ENCODE peak calls at places on chromosomes 2 and 18, in five cellular contexts. V, O, M, Y and I are unnamed samples.

GRCh38 chr2:150476809-150477302 is 10.6 kb downstream of the RND3 start:
- DNase-seq in V (no peak), M (no peak), O (no peak), Y (no peak), I (no peak)

GRCh38 chr2:17966793-17967192 is 88.3 kb downstream of the KCNS3 start:
- DNase-seq in Y (no peak), V (no peak), M (no peak), O (no peak), I (no peak)

GRCh38 chr2:149389506-149390167 is 59.2 kb downstream of the LYPD6 start:
- DNase-seq in Y (no peak), V (no peak), O (no peak), M (no peak), I (no peak)

GRCh38 chr2:157899125-157899839 is 23.2 kb upstream of the ACVR1 start:
- DNase-seq in Y (no peak), O (no peak), M (no peak), V (no peak), I (no peak)

GRCh38 chr2:162126145-162126926 is 25.7 kb downstream of the GCG start:
- DNase-seq in Y (no peak), M (no peak), V (no peak), O (no peak), I (no peak)

GRCh38 chr2:202944403-202944802 is 32.3 kb downstream of the CARF start:
- DNase-seq in V (no peak), M (peak), O (no peak), Y (no peak), I (no peak)

GRCh38 chr2:232487385-232488096 is at the start of gene ECEL1:
- DNase-seq in Y (no peak), M (no peak), O (no peak), V (no peak), I (peak)

GRCh38 chr2:236933351-236933750 is 152.3 kb upstream of the COPS8 start:
- DNase-seq in V (no peak), Y (no peak), M (no peak), O (no peak), I (no peak)

GRCh38 chr2:216603884-216604245 is 29.4 kb upstream of the IGFBP2 start:
- DNase-seq in O (no peak), Y (no peak), M (no peak), V (no peak), I (no peak)

GRCh38 chr2:216596986-216597509 is 36.2 kb upstream of the IGFBP2 start:
- DNase-seq in M (peak), V (no peak), Y (no peak), O (no peak), I (no peak)

GRCh38 chr2:216604458-216604857 is 28.8 kb upstream of the IGFBP2 start:
- DNase-seq in M (no peak), O (no peak), Y (no peak), V (no peak), I (no peak)

GRCh38 chr2:216603010-216603883 is 30.0 kb upstream of the IGFBP2 start:
- DNase-seq in Y (no peak), M (no peak), O (no peak), V (no peak), I (no peak)

DNA sequence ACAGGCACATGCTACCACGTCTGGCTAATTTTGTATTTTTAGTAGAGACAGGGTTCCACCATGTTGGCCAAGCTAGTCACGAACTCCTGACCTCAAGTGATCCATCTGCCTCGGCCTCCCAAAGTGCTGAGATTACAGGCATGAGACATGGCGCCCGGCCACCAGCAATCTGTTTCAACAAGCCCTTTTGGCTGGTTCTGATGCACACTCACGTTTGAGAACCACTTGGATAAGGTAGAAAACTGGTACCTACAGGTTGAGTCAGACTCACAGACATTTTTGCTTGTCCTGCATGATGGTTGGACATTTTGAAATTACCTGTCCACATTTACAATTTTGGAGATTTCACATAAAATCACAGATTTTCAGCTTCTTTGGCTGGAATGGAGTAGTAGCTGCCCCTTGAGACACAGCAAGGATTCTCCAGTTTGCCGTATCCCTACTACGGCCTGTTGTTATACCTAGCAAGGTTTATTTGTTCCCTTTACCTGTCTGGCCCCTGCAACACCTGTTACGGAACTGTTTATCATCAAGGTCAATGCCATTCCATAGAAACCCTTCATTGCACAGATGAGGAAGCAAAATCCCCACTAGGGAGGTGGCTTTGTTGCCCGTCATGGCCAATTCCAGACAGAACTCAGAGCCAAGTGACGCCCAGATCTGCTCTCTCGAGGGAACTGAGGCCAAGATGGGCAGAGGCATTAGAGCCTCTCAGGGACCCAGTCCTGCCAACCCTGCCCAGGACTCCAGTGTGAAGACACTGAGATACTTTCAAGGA is 31.4 kb upstream of the IGFBP2 start:
- DNase-seq in M (no peak), V (no peak), Y (no peak), O (no peak), I (no peak)
- H3K4me3 ChIP-seq in M (no peak), V (no peak), Y (no peak), O (no peak), I (no peak)

GRCh38 chr2:181164699-181165098 is 184.3 kb downstream of the UBE2E3 start:
- DNase-seq in V (no peak), O (no peak), M (no peak), Y (no peak), I (no peak)

GRCh38 chr2:181165199-181165868 is 184.9 kb downstream of the UBE2E3 start:
- DNase-seq in O (no peak), Y (no peak), V (no peak), M (no peak), I (no peak)

GRCh38 chr2:181163139-181163538 is 182.7 kb downstream of the UBE2E3 start:
- DNase-seq in V (no peak), M (no peak), O (no peak), Y (no peak), I (no peak)

GRCh38 chr2:181158453-181158852 is 178.0 kb downstream of the UBE2E3 start:
- DNase-seq in O (no peak), M (peak), Y (no peak), V (no peak), I (no peak)

DNA sequence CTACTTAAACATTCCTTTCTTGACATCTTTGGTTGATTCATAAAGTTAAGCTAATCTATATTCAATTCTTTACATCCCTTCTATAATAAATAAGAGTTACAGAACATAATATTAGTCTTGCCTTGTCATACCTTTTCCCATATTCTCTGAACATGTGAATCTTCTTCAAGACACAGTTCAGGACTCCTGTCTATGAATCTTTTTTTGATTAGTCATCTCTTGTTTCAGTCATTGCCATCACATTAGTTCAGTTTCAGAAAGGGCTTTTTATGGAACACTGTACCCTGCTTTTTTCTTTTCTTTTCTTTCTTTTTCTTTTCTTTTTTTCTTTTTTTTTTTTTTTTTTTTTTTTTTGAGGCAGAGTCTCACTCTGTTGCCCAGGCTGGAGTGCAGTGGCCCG is 181.2 kb downstream of the UBE2E3 start:
- DNase-seq in V (no peak), Y (no peak), M (no peak), O (no peak), I (no peak)
- H3K4me3 ChIP-seq in V (no peak), Y (no peak), M (no peak), O (no peak), I (no peak)

DNA sequence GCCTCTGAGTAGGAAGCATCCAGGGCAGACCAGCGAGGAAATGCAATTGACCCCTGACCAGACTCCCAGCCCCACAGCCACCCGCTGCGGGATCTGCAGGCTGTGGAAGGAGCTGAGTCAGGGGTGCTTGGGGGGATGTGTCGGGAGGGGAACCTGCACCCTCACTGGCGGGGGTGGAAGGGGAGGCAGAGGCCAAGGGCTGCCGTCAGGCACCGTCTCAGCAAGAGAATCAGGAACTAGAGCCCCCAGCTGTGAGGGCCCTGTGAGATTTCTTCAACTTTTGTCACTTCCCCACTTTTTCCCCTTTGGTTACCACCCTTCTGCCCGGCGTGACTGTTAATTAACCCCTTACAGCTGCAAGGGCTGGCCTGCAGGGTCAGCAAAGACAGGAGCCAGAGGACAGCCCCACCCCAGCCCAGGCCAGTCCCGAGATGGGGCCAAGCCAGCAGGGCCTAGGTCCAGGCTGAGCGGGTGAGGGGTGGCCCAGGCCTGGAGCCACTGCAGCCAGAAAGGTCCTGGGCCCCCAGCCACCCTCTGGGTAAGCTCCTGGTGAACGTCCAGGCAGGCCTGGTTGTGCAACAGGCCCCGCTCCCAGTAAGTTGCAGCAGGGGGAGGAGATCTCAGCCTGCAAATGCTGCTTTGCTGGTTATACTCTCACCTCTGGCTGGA is 147.0 kb upstream of the ID2 start:
- DNase-seq in M (peak), O (peak), V (peak), Y (no peak), I (no peak)
- H3K4me3 ChIP-seq in M (no peak), O (no peak), V (no peak), Y (no peak), I (no peak)

DNA sequence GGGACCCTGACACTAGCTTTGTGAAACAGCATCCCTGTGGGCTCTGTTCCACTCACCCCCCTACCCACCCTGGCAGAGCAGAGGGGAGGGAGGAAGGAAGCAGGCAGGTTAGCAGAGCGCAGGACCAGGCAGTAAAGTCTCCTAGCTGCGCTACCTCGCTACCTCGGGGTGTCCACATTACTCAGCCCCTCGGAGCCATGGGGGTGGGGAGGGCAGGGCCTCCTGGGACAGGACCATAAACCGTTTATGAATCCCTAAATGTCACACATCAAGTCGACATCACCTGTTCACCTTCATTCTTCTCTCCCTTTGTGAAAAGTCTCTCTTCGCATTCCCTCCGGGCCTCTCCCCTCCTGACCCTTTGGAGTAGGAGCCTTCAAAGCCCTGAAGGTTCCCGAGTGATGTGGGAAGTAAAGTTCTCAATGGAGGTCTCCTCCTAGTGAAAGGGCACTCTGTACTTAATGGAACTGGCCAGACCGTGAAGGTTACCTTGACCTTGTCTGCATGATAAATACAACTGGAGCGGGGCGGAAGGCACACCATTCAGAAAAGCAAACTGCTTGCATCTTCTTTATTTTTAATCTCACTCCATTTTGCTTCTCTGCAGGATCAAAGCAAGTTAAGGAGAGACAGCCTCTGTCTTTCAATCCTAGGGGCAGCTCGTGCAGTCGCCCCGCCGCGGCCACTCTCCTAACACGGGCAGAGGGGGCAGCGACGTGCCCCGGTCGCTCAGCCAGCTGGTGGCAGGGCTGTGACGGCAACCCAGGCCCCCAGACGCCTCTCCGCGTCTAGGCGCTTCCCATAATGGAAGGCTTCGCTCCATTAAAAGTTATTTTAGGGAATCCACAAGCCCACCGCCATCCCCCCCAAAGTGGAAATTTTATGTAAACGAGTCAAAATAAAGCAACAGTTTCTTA is 23.8 kb upstream of the SMAD7 start:
- DNase-seq in M (peak), O (peak), V (no peak), Y (no peak), I (no peak)
- H3K4me3 ChIP-seq in M (peak), O (peak), V (peak), Y (peak), I (peak)

GRCh38 chr2:86035371-86035882 is 70.3 kb downstream of the POLR1A start:
- DNase-seq in V (no peak), O (no peak), Y (no peak), M (no peak), I (no peak)
- H3K4me3 ChIP-seq in V (no peak), O (no peak), Y (no peak), M (no peak), I (no peak)

GRCh38 chr2:200411831-200412230 is 98.0 kb downstream of the KCTD18 start:
- DNase-seq in O (no peak), M (peak), V (no peak), Y (no peak), I (no peak)

GRCh38 chr2:200406379-200406778 is 99.9 kb downstream of the SPATS2L start:
- DNase-seq in Y (no peak), O (no peak), M (peak), V (no peak), I (no peak)

GRCh38 chr2:200405599-200406298 is 99.3 kb downstream of the SPATS2L start:
- DNase-seq in Y (no peak), O (peak), M (peak), V (no peak), I (no peak)

GRCh38 chr2:200404615-200405014 is 98.1 kb downstream of the SPATS2L start:
- DNase-seq in O (no peak), Y (no peak), V (no peak), M (no peak), I (no peak)

DNA sequence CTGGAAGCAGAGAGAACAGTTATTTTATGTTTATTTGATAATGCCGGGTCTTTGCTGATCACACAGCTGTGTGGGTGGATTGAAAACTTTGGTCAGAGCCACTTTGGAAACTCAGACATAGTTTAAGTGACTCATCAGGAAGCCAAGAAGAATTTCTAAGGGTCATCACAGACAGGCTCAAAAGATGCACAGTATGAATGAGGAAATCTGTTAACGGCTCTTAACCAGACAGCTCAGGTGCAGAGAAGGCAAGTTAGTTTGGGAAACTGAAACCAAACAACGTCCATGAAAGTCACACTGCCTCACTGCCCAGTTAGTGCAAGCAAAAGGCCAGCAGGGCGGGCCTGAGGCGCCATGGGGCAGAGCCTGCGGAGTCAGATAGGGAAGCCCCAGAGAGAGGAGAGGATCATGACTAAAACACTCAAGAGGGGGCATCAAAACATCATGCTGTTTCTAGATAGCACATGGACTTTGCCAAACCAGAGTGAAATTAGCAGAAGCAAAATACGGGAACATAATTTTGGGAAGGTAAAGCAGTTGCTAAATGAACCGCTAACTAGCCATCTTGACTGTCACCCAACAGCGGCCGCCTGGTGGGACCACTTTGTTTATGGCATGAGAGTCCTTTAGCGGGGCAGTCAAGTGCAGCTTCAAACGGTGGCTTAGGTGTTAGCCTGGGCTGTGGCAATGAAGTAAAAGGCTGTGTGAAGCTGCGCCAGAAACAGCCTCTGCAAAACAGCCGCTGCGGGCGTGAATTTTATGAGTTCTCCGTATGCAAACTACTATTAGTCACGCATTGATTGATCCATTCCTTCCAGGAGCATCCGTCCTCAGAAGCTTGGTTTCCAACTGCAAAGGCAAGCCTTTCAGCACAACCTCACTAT is 101.2 kb downstream of the KCTD18 start:
- DNase-seq in V (no peak), M (peak), Y (no peak), O (peak), I (no peak)
- H3K4me3 ChIP-seq in V (no peak), M (peak), Y (no peak), O (no peak), I (no peak)

GRCh38 chr18:55893948-55894347 is 306.0 kb upstream of the TCF4 start:
- DNase-seq in Y (no peak), M (no peak), O (no peak), V (no peak), I (no peak)
- H3K4me3 ChIP-seq in Y (no peak), M (no peak), O (no peak), V (no peak), I (peak)

GRCh38 chr18:58455318-58455950 is 173.5 kb downstream of the ALPK2 start:
- DNase-seq in Y (no peak), M (no peak), V (no peak), O (no peak), I (no peak)

GRCh38 chr18:58453167-58453804 is 175.6 kb downstream of the ALPK2 start:
- DNase-seq in V (no peak), O (no peak), M (no peak), Y (no peak), I (no peak)

GRCh38 chr18:58453913-58454317 is 175.0 kb downstream of the ALPK2 start:
- DNase-seq in O (no peak), M (no peak), V (no peak), Y (no peak), I (no peak)

GRCh38 chr18:58452392-58453166 is 176.3 kb downstream of the ALPK2 start:
- DNase-seq in M (no peak), V (no peak), Y (no peak), O (no peak), I (no peak)

DNA sequence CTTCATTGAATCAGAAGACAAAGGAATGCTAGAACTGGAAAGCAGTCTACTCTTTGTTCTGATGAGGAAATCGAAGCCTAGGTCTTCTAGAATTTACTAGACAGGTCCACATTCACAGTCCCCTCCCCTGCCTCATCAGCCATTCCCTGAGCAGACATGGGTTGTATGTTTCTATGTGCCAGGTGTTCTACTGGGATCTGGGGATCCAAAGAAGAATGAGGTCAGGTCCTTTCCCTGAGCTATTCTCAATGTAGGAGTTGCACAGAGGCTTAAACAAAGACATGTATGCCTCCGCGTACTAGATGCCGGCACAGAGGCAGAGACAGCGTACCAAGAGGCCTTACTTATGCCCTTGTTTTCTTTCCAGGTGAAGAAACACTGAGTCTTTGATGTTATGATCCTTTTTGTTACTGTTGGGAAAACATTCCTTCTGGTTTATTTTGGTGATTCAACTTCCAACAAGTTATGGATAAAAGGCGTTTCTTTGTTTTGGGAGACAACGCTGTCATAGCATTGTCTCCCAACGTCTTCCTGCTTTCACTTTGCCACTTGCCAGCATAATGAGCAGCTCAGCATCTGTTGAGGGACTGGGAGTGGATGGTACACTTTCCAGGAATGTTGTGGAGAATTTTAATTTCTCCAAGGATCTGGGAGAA is 174.4 kb downstream of the ALPK2 start:
- DNase-seq in O (no peak), M (no peak), Y (no peak), V (no peak), I (no peak)
- H3K4me3 ChIP-seq in O (no peak), M (no peak), Y (no peak), V (no peak), I (no peak)

GRCh38 chr2:235729182-235729929 is 235.5 kb downstream of the AGAP1 start:
- DNase-seq in Y (no peak), M (no peak), V (no peak), O (no peak), I (no peak)
- H3K4me3 ChIP-seq in Y (no peak), M (no peak), V (no peak), O (no peak), I (no peak)